ENCODE peak calls at places on chromosome 7, in seven cellular contexts. Q is kidney epithelial cell, J is mucosa of descending colon, K is nephron progenitor cell, O is breast epithelium, N is AG09309, H is WERI-Rb-1. G is an unnamed sample.

GRCh38 chr7:95596183-95597135 is at the start of gene PDK4:
- DNase-seq in K (peak), J (peak), N (no peak), Q (no peak), H (peak), O (peak), G (peak)

GRCh38 chr7:78434281-78434680 is 635.7 kb downstream of the PHTF2 start:
- DNase-seq in J (no peak), O (no peak), Q (no peak), K (no peak), N (no peak), H (no peak), G (no peak)

GRCh38 chr7:116169060-116169459 is 41.3 kb upstream of the TES start:
- DNase-seq in N (no peak), Q (peak), H (no peak), O (no peak), J (no peak), K (no peak), G (no peak)

GRCh38 chr7:25522727-25523126 is 294.4 kb upstream of the NPVF start:
- DNase-seq in O (no peak), N (no peak), K (no peak), H (no peak), Q (no peak), J (no peak), G (no peak)

GRCh38 chr7:30625283-30625682 is 30.6 kb downstream of the GARS1 start:
- DNase-seq in K (no peak), Q (no peak), H (no peak), O (no peak), J (no peak), N (no peak), G (no peak)

GRCh38 chr7:92602352-92603088 is 12.3 kb upstream of the FAM133B start:
- DNase-seq in J (no peak), N (no peak), H (no peak), Q (no peak), K (no peak), O (no peak), G (no peak)

GRCh38 chr7:29331163-29331562 is 136.6 kb downstream of the CHN2 start:
- DNase-seq in J (no peak), H (no peak), Q (no peak), K (no peak), N (no peak), O (no peak), G (no peak)

GRCh38 chr7:131945313-131945831 is 388.9 kb upstream of the PODXL start:
- DNase-seq in H (peak), J (peak), N (no peak), O (no peak), K (peak), Q (no peak), G (peak)

GRCh38 chr7:121301441-121302213 is 27.2 kb upstream of the WNT16 start:
- DNase-seq in O (no peak), J (no peak), N (no peak), K (no peak), H (no peak), Q (no peak), G (no peak)

GRCh38 chr7:47576031-47576908 is 5.6 kb downstream of the TNS3 start:
- DNase-seq in N (no peak), H (no peak), K (no peak), J (peak), Q (no peak), O (no peak), G (peak)

GRCh38 chr7:46099091-46099490 is 178.0 kb upstream of the IGFBP3 start:
- DNase-seq in H (no peak), O (no peak), Q (no peak), J (no peak), N (no peak), K (no peak), G (no peak)

GRCh38 chr7:68420342-68420750 is 1177.9 kb upstream of the AUTS2 start:
- DNase-seq in Q (no peak), J (no peak), N (no peak), H (no peak), O (no peak), K (no peak), G (no peak)

GRCh38 chr7:1592299-1592842 is 22.5 kb upstream of the PSMG3 start:
- DNase-seq in J (no peak), Q (no peak), O (no peak), H (no peak), K (no peak), N (no peak), G (no peak)

GRCh38 chr7:134474902-134475301 is 16.0 kb upstream of the AKR1B1 start:
- DNase-seq in K (no peak), Q (no peak), J (no peak), N (no peak), O (no peak), H (no peak), G (no peak)

GRCh38 chr7:155987681-155988080 is 175.4 kb upstream of the SHH start:
- DNase-seq in H (no peak), N (no peak), Q (no peak), O (peak), J (no peak), K (no peak), G (peak)

GRCh38 chr7:92751902-92752901 is 84.2 kb downstream of the CDK6 start:
- DNase-seq in O (no peak), H (no peak), J (no peak), N (peak), K (no peak), Q (peak), G (no peak)

GRCh38 chr7:34544621-34545020 is 113.4 kb upstream of the NPSR1 start:
- DNase-seq in Q (no peak), H (no peak), J (no peak), O (no peak), N (no peak), K (no peak), G (no peak)

GRCh38 chr7:27835408-27835807 is 95.4 kb downstream of the TAX1BP1 start:
- DNase-seq in Q (no peak), O (no peak), N (no peak), J (no peak), K (no peak), H (no peak), G (no peak)

GRCh38 chr7:130877676-130878305 is 143.8 kb upstream of the KLF14 start:
- DNase-seq in J (no peak), Q (no peak), H (no peak), O (no peak), K (no peak), N (no peak), G (no peak)

GRCh38 chr7:16668049-16668858 is 22.3 kb downstream of the BZW2 start:
- DNase-seq in K (no peak), J (no peak), N (peak), Q (peak), H (no peak), O (peak), G (no peak)

GRCh38 chr7:134378562-134378961 is 61.8 kb upstream of the SLC35B4 start:
- DNase-seq in K (no peak), Q (no peak), J (no peak), N (no peak), O (no peak), H (no peak), G (no peak)

GRCh38 chr7:143901360-143901709 is 641 bp downstream of the TCAF1 start:
- DNase-seq in Q (no peak), H (no peak), J (peak), K (peak), N (no peak), O (peak), G (peak)

GRCh38 chr7:45215611-45216062 is 58.0 kb downstream of the RAMP3 start:
- DNase-seq in O (no peak), J (no peak), N (no peak), H (peak), K (no peak), Q (no peak), G (no peak)

GRCh38 chr7:1917221-1918062 is 247.4 kb downstream of the ELFN1 start:
- DNase-seq in J (no peak), Q (no peak), N (no peak), K (no peak), O (no peak), H (no peak), G (no peak)

GRCh38 chr7:3399858-3400257 is 98.8 kb downstream of the SDK1 start:
- DNase-seq in O (no peak), K (peak), Q (no peak), H (peak), J (no peak), N (no peak), G (no peak)
- TF ChIP-seq CTCF in O (no peak), K (no peak), Q (peak), H (peak), J (no peak), N (no peak), G (peak)

GRCh38 chr7:106448346-106448991 is 163.7 kb upstream of the NAMPT start:
- DNase-seq in K (no peak), N (no peak), J (no peak), O (no peak), Q (no peak), H (no peak), G (no peak)
- TF ChIP-seq CTCF in K (no peak), N (no peak), J (no peak), O (no peak), Q (no peak), H (no peak), G (no peak)

DNA sequence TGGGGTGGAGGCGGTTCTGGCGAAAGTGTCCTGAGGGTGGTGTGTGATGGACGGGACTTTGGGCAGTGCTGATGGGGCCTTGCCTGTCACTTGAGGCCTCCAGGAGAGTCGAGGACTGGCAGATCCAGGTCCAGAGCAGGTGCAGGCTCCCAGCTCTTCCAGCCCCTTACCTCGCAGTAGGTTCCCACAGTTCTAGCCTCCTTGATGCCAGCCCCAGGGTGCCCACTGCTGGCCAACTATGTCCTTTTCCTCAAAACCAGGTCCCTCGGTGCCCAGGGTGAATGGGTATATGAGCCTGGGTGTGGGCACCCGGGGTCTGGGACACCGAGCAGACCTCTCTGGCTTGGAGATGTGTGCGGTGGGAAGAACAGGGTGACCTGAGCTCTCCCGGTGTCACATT is 8.3 kb downstream of the FAM20C start:
- DNase-seq in N (no peak), H (no peak), K (no peak), Q (no peak), J (no peak), O (no peak), G (no peak)
- TF ChIP-seq CTCF in N (no peak), H (peak), K (no peak), Q (peak), J (no peak), O (no peak), G (no peak)

DNA sequence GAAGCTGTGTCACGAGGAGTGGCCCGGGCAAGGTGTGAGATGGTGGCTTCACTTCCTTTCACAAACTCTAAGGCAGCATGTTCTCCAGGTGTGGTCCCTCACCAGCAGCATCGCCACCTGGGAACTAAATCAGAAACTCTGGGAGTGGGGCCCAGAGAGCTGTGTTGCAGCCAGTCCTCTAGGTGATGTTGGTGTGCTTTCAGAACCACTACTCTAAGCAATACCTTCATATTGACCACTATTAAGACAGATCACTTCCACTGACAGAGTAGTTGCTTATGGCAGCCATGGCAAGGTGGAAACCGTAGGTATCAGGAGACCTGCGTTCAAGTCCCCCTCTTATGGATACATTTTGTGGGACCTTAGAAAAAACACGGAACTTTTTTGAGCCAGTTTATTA is 495.8 kb upstream of the GALNT17 start:
- DNase-seq in Q (no peak), H (no peak), N (no peak), O (no peak), K (no peak), J (no peak), G (no peak)
- TF ChIP-seq CTCF in Q (no peak), H (no peak), N (no peak), O (no peak), K (no peak), J (no peak), G (no peak)

DNA sequence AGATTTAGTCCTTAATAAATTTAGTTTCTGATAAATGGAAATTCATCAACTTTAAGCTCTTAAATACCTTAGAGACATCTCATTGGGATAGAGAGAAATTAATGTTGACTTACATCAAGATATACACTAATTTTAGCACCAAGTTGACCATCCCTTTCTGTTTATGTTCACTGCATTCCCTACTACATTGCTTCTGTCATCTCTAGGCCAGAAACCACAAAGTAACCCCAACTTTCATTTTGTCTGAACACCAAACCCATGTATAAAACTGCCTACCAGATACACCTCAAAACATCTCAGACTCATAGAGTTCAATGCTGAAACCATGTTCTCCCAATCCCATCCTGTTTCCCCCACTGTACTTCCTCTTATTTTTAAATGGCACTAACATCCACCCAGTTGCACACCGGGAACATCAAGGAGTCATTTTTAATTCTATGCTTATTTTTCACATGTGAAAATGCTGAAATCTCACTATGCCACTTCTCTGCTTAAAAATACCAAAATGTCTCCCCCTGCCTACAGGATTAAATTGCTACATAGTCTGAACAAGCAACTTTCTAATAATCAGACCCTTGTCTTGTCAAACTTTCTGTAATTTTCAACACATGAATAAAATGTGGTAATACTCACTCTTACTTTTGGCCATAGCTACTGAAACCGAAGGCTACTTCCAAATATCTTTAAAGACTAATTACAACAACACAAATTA is 201.6 kb downstream of the SEMA3D start:
- DNase-seq in Q (no peak), N (no peak), H (no peak), K (no peak), J (no peak), O (no peak), G (no peak)
- TF ChIP-seq CTCF in Q (no peak), N (no peak), H (no peak), K (no peak), J (no peak), O (no peak), G (no peak)

GRCh38 chr7:101235050-101235449 is 2.6 kb downstream of the CLDN15 start:
- DNase-seq in H (peak), N (no peak), Q (no peak), J (no peak), O (no peak), K (no peak), G (no peak)

GRCh38 chr7:101234636-101235035 is 3.0 kb downstream of the CLDN15 start:
- DNase-seq in N (no peak), H (peak), J (peak), O (no peak), K (no peak), Q (no peak), G (no peak)

GRCh38 chr7:101237206-101238067 is at the start of gene CLDN15:
- DNase-seq in K (no peak), H (peak), Q (no peak), O (no peak), J (peak), N (no peak), G (no peak)

GRCh38 chr7:101235522-101235921 is 2.1 kb downstream of the CLDN15 start:
- DNase-seq in O (no peak), J (peak), Q (no peak), K (no peak), N (no peak), H (no peak), G (no peak)

DNA sequence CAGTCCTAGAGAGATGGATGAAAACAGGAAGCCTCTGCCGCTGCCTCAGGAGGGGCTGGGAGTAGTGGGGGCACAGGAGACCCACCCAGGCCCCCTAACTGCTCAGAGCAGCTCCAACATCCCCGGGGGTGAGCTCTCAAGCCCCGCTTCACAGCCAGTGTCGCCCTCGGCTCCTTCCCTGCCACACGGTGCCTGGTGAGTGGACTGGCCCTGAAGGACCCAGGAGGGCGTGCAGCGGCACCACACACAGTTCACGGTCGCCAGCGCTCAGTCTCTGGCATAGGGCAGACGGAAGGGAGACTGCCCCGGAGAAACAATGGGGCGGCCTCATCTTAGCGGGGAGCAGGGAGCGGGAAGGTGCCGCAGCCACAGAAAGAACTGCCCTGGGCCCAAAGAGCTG is 1.3 kb downstream of the CLDN15 start:
- DNase-seq in K (no peak), O (no peak), H (no peak), N (no peak), J (peak), Q (no peak), G (no peak)
- TF ChIP-seq CTCF in K (no peak), O (no peak), H (no peak), N (no peak), J (no peak), Q (no peak), G (no peak)

DNA sequence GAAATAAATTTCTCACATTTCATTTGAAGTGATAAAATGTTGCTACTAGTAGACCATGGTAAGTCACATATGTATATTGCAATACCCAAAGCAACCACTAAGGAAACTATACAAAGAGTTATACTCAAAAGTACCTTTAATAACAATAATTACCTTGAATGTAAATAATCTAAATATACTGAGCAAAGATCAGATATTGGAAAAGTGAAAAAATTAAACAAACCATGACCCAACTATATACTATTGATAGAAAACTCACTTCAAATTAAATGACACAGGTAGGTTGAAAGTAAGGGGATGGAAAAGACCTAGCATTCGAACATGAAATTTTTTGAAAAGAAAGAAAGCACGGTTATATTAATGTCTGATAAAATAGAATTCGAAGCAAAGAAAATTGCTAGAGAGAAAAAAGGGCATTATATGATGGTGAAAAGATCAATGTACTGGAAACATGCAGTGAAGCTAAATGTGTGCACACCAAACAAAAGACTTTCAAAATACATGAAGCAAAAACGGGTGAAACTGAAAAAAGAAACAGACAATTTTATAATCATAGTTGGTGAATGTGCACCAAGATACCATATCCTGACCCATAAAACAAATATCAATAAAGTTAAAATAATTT is 29.1 kb downstream of the TFPI2 start:
- DNase-seq in H (no peak), O (no peak), K (no peak), Q (no peak), J (no peak), N (no peak), G (no peak)
- TF ChIP-seq CTCF in H (no peak), O (no peak), K (peak), Q (no peak), J (no peak), N (no peak), G (peak)

GRCh38 chr7:128034830-128035229 is 3.6 kb upstream of the LRRC4 start:
- DNase-seq in Q (no peak), N (no peak), O (no peak), K (no peak), H (no peak), J (no peak), G (no peak)

GRCh38 chr7:128035712-128036111 is 4.5 kb upstream of the LRRC4 start:
- DNase-seq in O (no peak), N (no peak), H (peak), Q (no peak), J (no peak), K (no peak), G (no peak)

GRCh38 chr7:128036226-128036940 is 5.1 kb upstream of the LRRC4 start:
- DNase-seq in N (no peak), H (no peak), K (no peak), J (no peak), Q (no peak), O (no peak), G (no peak)

GRCh38 chr7:128037880-128038619 is 6.8 kb upstream of the LRRC4 start:
- DNase-seq in H (no peak), O (no peak), K (no peak), Q (no peak), N (no peak), J (no peak), G (no peak)

DNA sequence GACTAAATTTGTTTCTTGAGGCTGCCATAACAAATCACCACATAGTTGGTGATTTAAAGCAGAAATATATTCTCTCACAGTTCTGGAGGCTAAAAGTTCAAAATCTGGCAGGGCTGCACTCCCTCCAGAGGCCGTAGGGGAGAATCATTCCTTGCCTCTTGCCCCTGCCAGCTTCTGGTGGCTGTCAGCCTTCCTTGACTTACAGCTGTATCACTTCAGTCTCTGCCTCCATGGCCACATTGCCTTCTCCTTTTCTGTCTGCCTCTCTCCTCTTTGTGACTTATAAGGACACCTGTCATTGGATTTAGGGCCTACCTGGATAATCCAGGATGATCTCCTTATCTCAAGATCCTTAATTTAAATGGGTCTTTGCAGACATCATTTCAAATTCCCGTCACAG is 5.8 kb upstream of the LRRC4 start:
- DNase-seq in N (no peak), Q (no peak), O (no peak), H (peak), J (no peak), K (no peak), G (no peak)
- TF ChIP-seq CTCF in N (peak), Q (no peak), O (no peak), H (peak), J (no peak), K (no peak), G (no peak)